ENCODE peak calls at places on chromosome 20, in five cellular contexts. E is uterus; Y is mucosa of descending colon; G is tibial artery; S is CD8-positive, alpha-beta memory T cell. T is an unnamed sample.

GRCh38 chr20:35006531-35006971 is 50.9 kb downstream of the MYH7B start:
- DNase-seq in E (peak; percentile 10), Y (no peak), G (peak; percentile 34), S (no peak), T (no peak)

GRCh38 chr20:52410746-52411317 is 219.3 kb upstream of the ZFP64 start:
- DNase-seq in E (no peak), Y (no peak), G (no peak), S (no peak), T (no peak)

GRCh38 chr20:50895111-50895830 is 36.0 kb downstream of the ADNP start:
- DNase-seq in E (no peak), Y (no peak), G (no peak), S (no peak), T (no peak)

GRCh38 chr20:49380245-49380875 is 102.1 kb downstream of the KCNB1 start:
- DNase-seq in E (no peak), Y (no peak), G (no peak), S (no peak), T (no peak)

GRCh38 chr20:44643596-44644383 is 7.7 kb downstream of the ADA start:
- DNase-seq in E (peak; percentile 52), Y (peak; percentile 82), G (no peak), S (peak; percentile 82), T (peak; percentile 78)

GRCh38 chr20:45268531-45268930 is 14.2 kb upstream of the SLPI start:
- DNase-seq in E (no peak), Y (no peak), G (no peak), S (no peak), T (no peak)

GRCh38 chr20:20513720-20514119 is 145.8 kb downstream of the INSM1 start:
- DNase-seq in E (no peak), Y (no peak), G (no peak), S (no peak), T (no peak)

GRCh38 chr20:35344354-35344837 is 52.2 kb upstream of the FAM83C start:
- DNase-seq in E (peak; percentile 47), Y (peak; percentile 76), G (no peak), S (no peak), T (peak; percentile 67)

GRCh38 chr20:14698605-14699373 is 361.4 kb upstream of the FLRT3 start:
- DNase-seq in E (no peak), Y (no peak), G (no peak), S (no peak), T (no peak)

GRCh38 chr20:41482647-41483552 is 116.3 kb upstream of the EMILIN3 start:
- DNase-seq in E (no peak), Y (no peak), G (no peak), S (no peak), T (no peak)

GRCh38 chr20:18849131-18849530 is 35.5 kb downstream of the SCP2D1 start:
- DNase-seq in E (no peak), Y (no peak), G (no peak), S (no peak), T (no peak)

GRCh38 chr20:40706977-40707582 is 18.0 kb upstream of the MAFB start:
- DNase-seq in E (no peak), Y (no peak), G (no peak), S (no peak), T (no peak)

GRCh38 chr20:2004171-2004570 is 10.3 kb upstream of the PDYN start:
- DNase-seq in E (no peak), Y (no peak), G (no peak), S (no peak), T (no peak)

GRCh38 chr20:59139998-59140397 is 23.6 kb upstream of the ZNF831 start:
- DNase-seq in E (no peak), Y (no peak), G (no peak), S (no peak), T (no peak)

GRCh38 chr20:21956591-21956990 is 251.1 kb downstream of the PAX1 start:
- DNase-seq in E (no peak), Y (no peak), G (no peak), S (no peak), T (no peak)

DNA sequence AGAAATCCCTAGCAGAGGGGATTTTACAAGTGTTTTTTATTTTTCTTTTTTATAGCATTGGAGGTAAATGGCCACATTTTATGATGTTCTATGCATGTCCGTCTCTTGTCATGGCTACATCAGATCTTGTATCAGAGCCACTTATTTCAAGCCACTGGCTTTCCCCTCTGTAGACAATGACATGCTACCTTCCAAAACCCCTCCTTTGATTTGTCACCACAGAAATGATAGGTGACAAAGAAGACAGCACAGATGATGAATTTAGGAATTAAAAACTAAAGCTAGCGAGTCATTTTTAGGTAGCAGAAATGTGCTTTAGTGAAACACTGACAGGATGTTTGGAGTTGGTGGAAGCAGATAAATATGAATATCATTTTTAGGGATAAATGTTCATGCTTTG is 20.8 kb downstream of the PLCB1 start:
- DNase-seq in E (no peak), Y (no peak), G (no peak), S (no peak), T (no peak)
- H3K4me1 ChIP-seq in E (peaks cover 5% of the 10 kb centered on the region), Y (no peaks in the 10 kb centered on the region), G (peaks cover 30% of the 10 kb centered on the region), S (peaks cover 58% of the 10 kb centered on the region), T (peaks cover 27% of the 10 kb centered on the region)

GRCh38 chr20:46931699-46932098 is 37.1 kb downstream of the EYA2 start:
- DNase-seq in E (peak; percentile 45), Y (no peak), G (no peak), S (no peak), T (no peak)
- H3K4me1 ChIP-seq in E (no peaks in the 10 kb centered on the region), Y (no peaks in the 10 kb centered on the region), G (peaks cover 8% of the 10 kb centered on the region), S (no peaks in the 10 kb centered on the region), T (no peaks in the 10 kb centered on the region)

DNA sequence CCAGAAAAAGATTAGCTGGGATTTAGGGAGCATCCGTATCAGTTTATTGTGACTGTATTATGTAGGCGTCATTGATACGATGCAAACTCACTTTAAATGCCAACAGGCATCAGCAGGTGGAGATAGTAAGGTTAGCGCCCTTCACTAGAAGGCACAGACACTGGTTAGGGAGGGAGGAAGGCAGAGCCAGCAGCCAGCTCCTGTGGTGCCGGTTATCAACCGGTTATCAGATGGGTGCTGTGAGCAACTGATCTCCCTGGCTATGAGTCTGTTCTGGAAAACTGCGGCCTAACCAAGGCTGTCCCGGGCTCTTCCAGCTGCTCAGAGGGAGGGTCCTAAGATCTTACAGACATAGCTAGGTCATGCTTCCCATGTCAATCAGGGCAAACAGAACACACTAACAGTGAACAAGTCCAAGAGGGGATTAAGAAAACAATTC is 47.5 kb upstream of the CD93 start:
- DNase-seq in E (no peak), Y (no peak), G (peak; percentile 16), S (no peak), T (no peak)
- H3K4me1 ChIP-seq in E (no peaks in the 10 kb centered on the region), Y (no peaks in the 10 kb centered on the region), G (no peaks in the 10 kb centered on the region), S (no peaks in the 10 kb centered on the region), T (peaks cover 33% of the 10 kb centered on the region)

GRCh38 chr20:38864662-38865061 is 59.2 kb downstream of the PPP1R16B start:
- DNase-seq in E (no peak), Y (no peak), G (no peak), S (no peak), T (no peak)
- H3K4me1 ChIP-seq in E (no peaks in the 10 kb centered on the region), Y (no peaks in the 10 kb centered on the region), G (no peaks in the 10 kb centered on the region), S (peaks cover 42% of the 10 kb centered on the region), T (peaks cover 6% of the 10 kb centered on the region)

GRCh38 chr20:25545171-25545570 is 40.2 kb downstream of the NINL start:
- DNase-seq in E (no peak), Y (no peak), G (no peak), S (no peak), T (no peak)
- H3K4me1 ChIP-seq in E (no peaks in the 10 kb centered on the region), Y (peaks cover 2% of the 10 kb centered on the region), G (peaks cover 15% of the 10 kb centered on the region), S (no peaks in the 10 kb centered on the region), T (peaks cover 26% of the 10 kb centered on the region)

DNA sequence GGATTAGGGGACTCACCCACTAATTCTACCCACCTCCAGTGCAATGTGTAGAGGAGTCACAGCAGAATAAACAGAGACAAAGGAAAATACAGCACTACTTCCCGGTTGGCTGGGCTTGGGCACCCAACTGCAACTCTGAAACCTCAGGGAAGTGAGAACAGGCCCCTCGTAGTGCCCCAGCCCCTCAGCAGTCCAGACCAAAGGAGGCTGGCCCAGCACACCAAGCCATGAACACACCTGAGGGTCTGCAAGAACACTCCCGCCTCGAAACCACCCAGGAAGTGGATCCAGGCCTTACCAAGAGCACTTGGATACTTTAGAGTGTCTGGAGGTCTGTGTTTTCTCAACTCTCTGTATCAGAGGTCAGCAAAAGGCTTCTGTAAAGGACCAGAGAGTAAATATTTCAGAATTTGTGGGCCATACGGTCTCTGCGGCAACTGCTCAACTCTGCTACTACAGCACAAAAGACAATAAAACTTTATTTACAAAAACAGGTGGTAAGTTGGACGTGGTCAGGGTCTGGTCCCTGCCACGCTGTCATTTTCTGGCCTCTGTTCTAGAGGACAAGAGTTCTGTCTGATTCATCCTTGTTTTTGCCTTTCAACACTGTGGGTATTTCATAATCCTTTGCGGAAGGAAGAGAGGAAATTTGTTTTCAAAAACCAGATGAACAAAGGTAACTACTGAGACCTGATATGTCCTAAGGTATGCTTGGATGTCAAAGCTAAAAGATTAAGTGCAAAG is 154.6 kb downstream of the PTPRT start:
- DNase-seq in E (no peak), Y (no peak), G (no peak), S (no peak), T (no peak)
- H3K4me1 ChIP-seq in E (no peaks in the 10 kb centered on the region), Y (no peaks in the 10 kb centered on the region), G (no peaks in the 10 kb centered on the region), S (no peaks in the 10 kb centered on the region), T (no peaks in the 10 kb centered on the region)